ENCODE peak calls at places on chromosomes 6 and 20, in seven cellular contexts. One of them, this sample, is unnamed. For H3K4me1, the result is how much of the 10 kb centered on the place peaks cover.

GRCh38 chr20:61404311-61404710 is 152.2 kb downstream of the CDH4 start:
- ATAC-seq in body of pancreas: no peak
- ATAC-seq in foreskin keratinocyte: no peak
- ATAC-seq in CD8-positive, alpha-beta T cell: no peak
- ATAC-seq in heart left ventricle: no peak
- ATAC-seq in left lung: no peak
- ATAC-seq in right lobe of liver: no peak
- ATAC-seq in this sample: no peak

GRCh38 chr20:59813126-59813947 is 120.1 kb downstream of the SYCP2 start:
- ATAC-seq in body of pancreas: no peak
- ATAC-seq in foreskin keratinocyte: no peak
- ATAC-seq in CD8-positive, alpha-beta T cell: no peak
- ATAC-seq in heart left ventricle: no peak
- ATAC-seq in left lung: no peak
- ATAC-seq in right lobe of liver: no peak
- ATAC-seq in this sample: no peak

GRCh38 chr20:52103911-52104545 is 87.6 kb downstream of the ZFP64 start:
- ATAC-seq in body of pancreas: no peak
- ATAC-seq in foreskin keratinocyte: peak
- ATAC-seq in CD8-positive, alpha-beta T cell: no peak
- ATAC-seq in heart left ventricle: no peak
- ATAC-seq in left lung: no peak
- ATAC-seq in right lobe of liver: no peak
- ATAC-seq in this sample: no peak

GRCh38 chr6:15290962-15291704 is 45.3 kb downstream of the JARID2 start:
- ATAC-seq in body of pancreas: no peak
- ATAC-seq in foreskin keratinocyte: no peak
- ATAC-seq in CD8-positive, alpha-beta T cell: no peak
- ATAC-seq in heart left ventricle: no peak
- ATAC-seq in left lung: no peak
- ATAC-seq in right lobe of liver: no peak
- ATAC-seq in this sample: no peak

GRCh38 chr6:166490671-166491500 is 95.6 kb downstream of the RAMACL start:
- ATAC-seq in body of pancreas: no peak
- ATAC-seq in foreskin keratinocyte: no peak
- ATAC-seq in CD8-positive, alpha-beta T cell: no peak
- ATAC-seq in heart left ventricle: peak
- ATAC-seq in left lung: peak
- ATAC-seq in right lobe of liver: no peak
- ATAC-seq in this sample: no peak

GRCh38 chr6:42378125-42378524 is 73.6 kb downstream of the TRERF1 start:
- ATAC-seq in body of pancreas: no peak
- ATAC-seq in foreskin keratinocyte: no peak
- ATAC-seq in CD8-positive, alpha-beta T cell: peak
- ATAC-seq in heart left ventricle: no peak
- ATAC-seq in left lung: no peak
- ATAC-seq in right lobe of liver: no peak
- ATAC-seq in this sample: no peak

GRCh38 chr6:106253194-106253593 is 72.4 kb downstream of the ATG5 start:
- ATAC-seq in body of pancreas: no peak
- ATAC-seq in foreskin keratinocyte: peak
- ATAC-seq in CD8-positive, alpha-beta T cell: no peak
- ATAC-seq in heart left ventricle: peak
- ATAC-seq in left lung: no peak
- ATAC-seq in right lobe of liver: no peak
- ATAC-seq in this sample: no peak

GRCh38 chr6:108186226-108186625 is 20.4 kb downstream of the NR2E1 start:
- ATAC-seq in body of pancreas: peak
- ATAC-seq in foreskin keratinocyte: no peak
- ATAC-seq in CD8-positive, alpha-beta T cell: no peak
- ATAC-seq in heart left ventricle: no peak
- ATAC-seq in left lung: peak
- ATAC-seq in right lobe of liver: no peak
- ATAC-seq in this sample: no peak

GRCh38 chr6:5778317-5778857 is 228.3 kb downstream of the NRN1 start:
- ATAC-seq in body of pancreas: no peak
- ATAC-seq in foreskin keratinocyte: no peak
- ATAC-seq in CD8-positive, alpha-beta T cell: no peak
- ATAC-seq in heart left ventricle: no peak
- ATAC-seq in left lung: no peak
- ATAC-seq in right lobe of liver: no peak
- ATAC-seq in this sample: no peak

GRCh38 chr6:166679566-166679965 is 52.5 kb upstream of the RPS6KA2 start:
- ATAC-seq in body of pancreas: no peak
- ATAC-seq in foreskin keratinocyte: no peak
- ATAC-seq in CD8-positive, alpha-beta T cell: no peak
- ATAC-seq in heart left ventricle: no peak
- ATAC-seq in left lung: no peak
- ATAC-seq in right lobe of liver: no peak
- ATAC-seq in this sample: no peak

GRCh38 chr6:119308048-119308570 is 41.5 kb downstream of the MAN1A1 start:
- ATAC-seq in body of pancreas: peak
- ATAC-seq in foreskin keratinocyte: peak
- ATAC-seq in CD8-positive, alpha-beta T cell: no peak
- ATAC-seq in heart left ventricle: peak
- ATAC-seq in left lung: no peak
- ATAC-seq in right lobe of liver: peak
- ATAC-seq in this sample: peak

GRCh38 chr6:11224252-11224965 is 8.1 kb downstream of the NEDD9 start:
- ATAC-seq in body of pancreas: no peak
- ATAC-seq in foreskin keratinocyte: peak
- ATAC-seq in CD8-positive, alpha-beta T cell: peak
- ATAC-seq in heart left ventricle: peak
- ATAC-seq in left lung: peak
- ATAC-seq in right lobe of liver: peak
- ATAC-seq in this sample: no peak

GRCh38 chr6:87682310-87682709 is 19.7 kb downstream of the AKIRIN2 start:
- ATAC-seq in body of pancreas: no peak
- ATAC-seq in foreskin keratinocyte: peak
- ATAC-seq in CD8-positive, alpha-beta T cell: no peak
- ATAC-seq in heart left ventricle: no peak
- ATAC-seq in left lung: no peak
- ATAC-seq in right lobe of liver: no peak
- ATAC-seq in this sample: no peak

GRCh38 chr20:57480444-57481152 is 44.3 kb downstream of the CTCFL start:
- ATAC-seq in body of pancreas: no peak
- ATAC-seq in foreskin keratinocyte: no peak
- ATAC-seq in CD8-positive, alpha-beta T cell: peak
- ATAC-seq in heart left ventricle: peak
- ATAC-seq in left lung: no peak
- ATAC-seq in right lobe of liver: no peak
- ATAC-seq in this sample: peak

GRCh38 chr6:168090064-168090690 is 11.2 kb upstream of the FRMD1 start:
- ATAC-seq in body of pancreas: no peak
- ATAC-seq in foreskin keratinocyte: no peak
- ATAC-seq in CD8-positive, alpha-beta T cell: no peak
- ATAC-seq in heart left ventricle: no peak
- ATAC-seq in left lung: no peak
- ATAC-seq in right lobe of liver: no peak
- ATAC-seq in this sample: no peak

GRCh38 chr6:79719248-79719975 is 88.3 kb downstream of the SH3BGRL2 start:
- ATAC-seq in body of pancreas: no peak
- ATAC-seq in foreskin keratinocyte: peak
- ATAC-seq in CD8-positive, alpha-beta T cell: no peak
- ATAC-seq in heart left ventricle: peak
- ATAC-seq in left lung: peak
- ATAC-seq in right lobe of liver: no peak
- ATAC-seq in this sample: no peak

GRCh38 chr20:10708342-10709185 is 34.8 kb upstream of the JAG1 start:
- ATAC-seq in body of pancreas: no peak
- ATAC-seq in foreskin keratinocyte: no peak
- ATAC-seq in CD8-positive, alpha-beta T cell: no peak
- ATAC-seq in heart left ventricle: no peak
- ATAC-seq in left lung: peak
- ATAC-seq in right lobe of liver: peak
- ATAC-seq in this sample: no peak

GRCh38 chr20:10713161-10713560 is 39.4 kb upstream of the JAG1 start:
- ATAC-seq in body of pancreas: peak
- ATAC-seq in foreskin keratinocyte: no peak
- ATAC-seq in CD8-positive, alpha-beta T cell: no peak
- ATAC-seq in heart left ventricle: no peak
- ATAC-seq in left lung: no peak
- ATAC-seq in right lobe of liver: no peak
- ATAC-seq in this sample: no peak

GRCh38 chr20:10711903-10712373 is 38.1 kb upstream of the JAG1 start:
- ATAC-seq in body of pancreas: no peak
- ATAC-seq in foreskin keratinocyte: no peak
- ATAC-seq in CD8-positive, alpha-beta T cell: no peak
- ATAC-seq in heart left ventricle: no peak
- ATAC-seq in left lung: no peak
- ATAC-seq in right lobe of liver: no peak
- ATAC-seq in this sample: no peak

GRCh38 chr20:10709916-10710315 is 36.1 kb upstream of the JAG1 start:
- ATAC-seq in body of pancreas: no peak
- ATAC-seq in foreskin keratinocyte: no peak
- ATAC-seq in CD8-positive, alpha-beta T cell: no peak
- ATAC-seq in heart left ventricle: no peak
- ATAC-seq in left lung: no peak
- ATAC-seq in right lobe of liver: no peak
- ATAC-seq in this sample: no peak

DNA sequence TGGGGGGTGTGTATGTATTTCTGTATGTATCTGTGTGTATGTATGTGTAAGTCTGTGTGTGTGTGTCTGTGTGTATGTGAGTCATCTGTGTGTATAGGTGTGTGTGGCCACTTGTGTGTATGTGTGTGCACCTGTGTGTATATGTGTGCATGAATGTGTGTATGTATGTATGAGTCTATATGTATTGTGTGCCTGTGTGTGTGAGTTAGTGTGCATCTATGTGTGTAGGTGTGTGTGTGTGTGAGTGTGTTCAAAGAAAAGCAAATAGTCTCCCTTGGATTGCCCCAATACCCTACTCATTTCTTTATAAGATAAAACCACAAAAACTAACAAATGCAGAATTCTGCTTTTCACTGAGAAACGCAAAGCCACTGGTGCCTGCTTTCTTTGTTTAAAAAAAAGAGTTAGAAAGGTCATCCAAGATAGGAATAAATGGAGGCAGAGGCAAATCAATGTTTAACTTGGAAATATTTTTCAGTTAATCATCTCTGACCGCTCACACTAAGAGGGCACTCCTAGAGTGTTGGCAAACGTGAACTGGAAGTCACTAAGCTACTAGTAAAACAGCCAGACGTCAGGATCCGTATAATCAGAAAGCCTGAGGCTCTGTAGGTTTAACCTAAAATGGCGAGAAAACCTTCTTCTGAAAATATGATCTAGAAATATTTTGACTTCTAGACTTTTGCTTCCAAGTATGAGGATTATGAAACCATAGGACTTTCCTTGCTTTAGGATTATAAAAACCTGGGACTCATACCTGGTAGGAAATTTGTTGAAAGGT is 37.4 kb upstream of the JAG1 start:
- ATAC-seq in body of pancreas: peak
- ATAC-seq in foreskin keratinocyte: no peak
- ATAC-seq in CD8-positive, alpha-beta T cell: no peak
- ATAC-seq in heart left ventricle: no peak
- ATAC-seq in left lung: peak
- ATAC-seq in right lobe of liver: peak
- ATAC-seq in this sample: no peak
- H3K4me1 ChIP-seq in body of pancreas: under half
- H3K4me1 ChIP-seq in foreskin keratinocyte: under half
- H3K4me1 ChIP-seq in CD8-positive, alpha-beta T cell: under half
- H3K4me1 ChIP-seq in heart left ventricle: under half
- H3K4me1 ChIP-seq in left lung: under half
- H3K4me1 ChIP-seq in right lobe of liver: under half
- H3K4me1 ChIP-seq in this sample: under half

GRCh38 chr6:148999921-149000589 is 253.2 kb downstream of the UST start:
- ATAC-seq in body of pancreas: peak
- ATAC-seq in foreskin keratinocyte: peak
- ATAC-seq in CD8-positive, alpha-beta T cell: no peak
- ATAC-seq in heart left ventricle: peak
- ATAC-seq in left lung: peak
- ATAC-seq in right lobe of liver: peak
- ATAC-seq in this sample: peak
- TF ChIP-seq CTCF in body of pancreas: no peak
- TF ChIP-seq CTCF in foreskin keratinocyte: no peak
- TF ChIP-seq CTCF in CD8-positive, alpha-beta T cell: no peak
- TF ChIP-seq CTCF in heart left ventricle: no peak
- TF ChIP-seq CTCF in left lung: no peak
- TF ChIP-seq CTCF in right lobe of liver: no peak
- TF ChIP-seq CTCF in this sample: no peak

GRCh38 chr6:37524919-37525318 is 25.2 kb upstream of the CCDC167 start:
- ATAC-seq in body of pancreas: no peak
- ATAC-seq in foreskin keratinocyte: no peak
- ATAC-seq in CD8-positive, alpha-beta T cell: no peak
- ATAC-seq in heart left ventricle: no peak
- ATAC-seq in left lung: no peak
- ATAC-seq in right lobe of liver: no peak
- ATAC-seq in this sample: no peak

GRCh38 chr6:37523412-37523811 is 23.7 kb upstream of the CCDC167 start:
- ATAC-seq in body of pancreas: no peak
- ATAC-seq in foreskin keratinocyte: no peak
- ATAC-seq in CD8-positive, alpha-beta T cell: no peak
- ATAC-seq in heart left ventricle: no peak
- ATAC-seq in left lung: no peak
- ATAC-seq in right lobe of liver: no peak
- ATAC-seq in this sample: no peak

GRCh38 chr6:37525460-37526357 is 26.0 kb upstream of the CCDC167 start:
- ATAC-seq in body of pancreas: no peak
- ATAC-seq in foreskin keratinocyte: peak
- ATAC-seq in CD8-positive, alpha-beta T cell: peak
- ATAC-seq in heart left ventricle: no peak
- ATAC-seq in left lung: peak
- ATAC-seq in right lobe of liver: no peak
- ATAC-seq in this sample: no peak

GRCh38 chr6:37522836-37523235 is 23.1 kb upstream of the CCDC167 start:
- ATAC-seq in body of pancreas: no peak
- ATAC-seq in foreskin keratinocyte: no peak
- ATAC-seq in CD8-positive, alpha-beta T cell: no peak
- ATAC-seq in heart left ventricle: no peak
- ATAC-seq in left lung: no peak
- ATAC-seq in right lobe of liver: no peak
- ATAC-seq in this sample: no peak

DNA sequence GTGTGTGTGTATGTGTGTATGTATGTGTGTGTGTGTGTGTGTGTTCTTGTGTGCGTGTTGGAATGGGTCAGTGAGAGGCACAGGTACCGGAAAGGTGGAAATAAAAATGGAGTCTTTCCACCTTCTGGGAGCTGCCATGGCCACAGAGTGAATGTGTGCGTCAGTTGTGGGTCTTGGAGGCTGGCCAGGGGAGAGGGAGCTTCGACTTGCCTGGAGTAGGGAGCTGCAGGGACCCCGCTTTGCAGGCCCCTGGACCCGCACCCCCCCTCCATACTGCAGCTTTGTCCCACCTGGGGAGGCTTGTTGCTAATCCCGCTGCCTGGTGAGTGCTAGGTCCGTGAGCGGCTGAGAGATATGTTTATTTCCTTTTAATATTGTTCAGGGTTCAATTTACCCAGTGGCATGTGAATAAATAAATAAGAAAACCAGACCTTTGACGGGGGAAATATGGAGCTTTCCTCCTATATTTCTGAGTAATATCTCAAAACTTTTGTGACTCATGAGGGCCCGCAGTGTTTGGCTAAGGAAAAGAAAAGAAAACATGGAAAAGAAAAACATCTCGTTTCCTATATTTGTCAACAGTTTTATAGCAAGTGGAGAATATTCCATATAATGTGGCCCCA is 24.4 kb upstream of the CCDC167 start:
- ATAC-seq in body of pancreas: no peak
- ATAC-seq in foreskin keratinocyte: no peak
- ATAC-seq in CD8-positive, alpha-beta T cell: no peak
- ATAC-seq in heart left ventricle: no peak
- ATAC-seq in left lung: no peak
- ATAC-seq in right lobe of liver: no peak
- ATAC-seq in this sample: no peak
- H3K27ac ChIP-seq in body of pancreas: no peak
- H3K27ac ChIP-seq in foreskin keratinocyte: no peak
- H3K27ac ChIP-seq in CD8-positive, alpha-beta T cell: no peak
- H3K27ac ChIP-seq in heart left ventricle: no peak
- H3K27ac ChIP-seq in left lung: no peak
- H3K27ac ChIP-seq in right lobe of liver: no peak
- H3K27ac ChIP-seq in this sample: no peak

GRCh38 chr20:50394569-50394968 is 115.6 kb upstream of the PTPN1 start:
- ATAC-seq in body of pancreas: no peak
- ATAC-seq in foreskin keratinocyte: no peak
- ATAC-seq in CD8-positive, alpha-beta T cell: no peak
- ATAC-seq in heart left ventricle: no peak
- ATAC-seq in left lung: no peak
- ATAC-seq in right lobe of liver: no peak
- ATAC-seq in this sample: no peak
- H3K4me1 ChIP-seq in body of pancreas: under half
- H3K4me1 ChIP-seq in foreskin keratinocyte: under half
- H3K4me1 ChIP-seq in CD8-positive, alpha-beta T cell: under half
- H3K4me1 ChIP-seq in heart left ventricle: under half
- H3K4me1 ChIP-seq in left lung: under half
- H3K4me1 ChIP-seq in right lobe of liver: under half
- H3K4me1 ChIP-seq in this sample: half or more

This sample was measured in gastroesophageal sphincter.